ENCODE peak calls at places on chromosomes 2 and 18, in nine cellular contexts. I, Q, Z, R, P, J, O, N and S are unnamed samples.

GRCh38 chr2:235347691-235348090 is 146.2 kb upstream of the AGAP1 start:
- DNase-seq in R (no peak), O (no peak), I (no peak), P (no peak), J (no peak), Q (no peak), N (no peak), Z (peak), S (no peak)

GRCh38 chr2:102412199-102412598 is 10.8 kb upstream of the IL18RAP start:
- DNase-seq in Z (no peak), N (no peak), J (no peak), Q (no peak), R (no peak), O (no peak), I (no peak), P (no peak), S (no peak)

GRCh38 chr2:24873619-24874018 is 46.4 kb downstream of the ADCY3 start:
- DNase-seq in O (no peak), P (no peak), I (no peak), R (no peak), J (no peak), N (no peak), Z (no peak), Q (no peak), S (no peak)

GRCh38 chr2:172100080-172101007 is 2.4 kb downstream of the DLX2 start:
- DNase-seq in P (no peak), J (no peak), Z (no peak), R (no peak), N (peak), Q (no peak), O (no peak), I (no peak), S (no peak)

GRCh38 chr2:203705184-203705583 is 1.3 kb upstream of the CD28 start:
- DNase-seq in Z (no peak), O (no peak), I (no peak), Q (peak), J (no peak), P (no peak), N (no peak), R (no peak), S (no peak)

GRCh38 chr2:69567157-69567908 is 76.2 kb downstream of the AAK1 start:
- DNase-seq in J (no peak), O (no peak), P (no peak), I (no peak), Z (no peak), R (no peak), N (no peak), Q (no peak), S (no peak)

GRCh38 chr18:34097312-34097711 is 127.4 kb downstream of the NOL4 start:
- DNase-seq in P (no peak), Z (no peak), Q (no peak), N (no peak), O (no peak), J (no peak), R (no peak), I (no peak), S (no peak)

GRCh38 chr18:45416168-45416567 is 199.1 kb upstream of the SLC14A2 start:
- DNase-seq in P (no peak), R (peak), Q (no peak), I (no peak), J (no peak), N (no peak), Z (peak), O (no peak), S (peak)

GRCh38 chr2:27049422-27050280 is 1.8 kb upstream of the AGBL5 start:
- DNase-seq in R (peak), I (no peak), Z (no peak), P (peak), J (peak), N (peak), Q (peak), O (peak), S (no peak)

GRCh38 chr2:217905395-217905794 is 97.4 kb downstream of the TNS1 start:
- DNase-seq in J (no peak), Q (no peak), R (no peak), Z (no peak), N (no peak), I (no peak), O (no peak), P (no peak), S (no peak)

GRCh38 chr18:56038258-56039030 is 450.5 kb upstream of the TCF4 start:
- DNase-seq in R (no peak), J (no peak), Z (no peak), Q (no peak), I (no peak), P (no peak), N (no peak), O (no peak), S (no peak)

GRCh38 chr2:32652555-32653209 is 24.8 kb downstream of the TTC27 start:
- DNase-seq in Q (no peak), P (no peak), R (no peak), I (no peak), N (no peak), J (no peak), O (no peak), Z (no peak), S (no peak)

GRCh38 chr2:229221641-229222040 is 49.4 kb downstream of the PID1 start:
- DNase-seq in Z (no peak), Q (no peak), I (no peak), O (no peak), N (no peak), R (no peak), P (no peak), J (no peak), S (no peak)

GRCh38 chr18:34493566-34494358 is 216.3 kb upstream of the DTNA start:
- DNase-seq in R (no peak), P (no peak), O (peak), J (peak), I (no peak), Q (peak), N (peak), Z (no peak), S (peak)

GRCh38 chr2:175627405-175627804 is 374.7 kb downstream of the LNPK start:
- DNase-seq in O (no peak), R (no peak), P (no peak), J (no peak), N (no peak), Q (no peak), I (no peak), Z (peak), S (no peak)